ENCODE peak calls at places on chromosomes 11 and 22, in ten cellular contexts. U is activated CD4-positive, alpha-beta T cell treated with anti-CD3 and anti-CD28 coated beads for 48 hours; R is SK-N-DZ; M is AML-193; Z is body of pancreas; B is GM06990; O is fibroblast of mammary gland; P is PC-9; N is left kidney; J is colonic mucosa. X is an unnamed sample.

GRCh38 chr11:108223449-108224149 is 732 bp downstream of the ATM start:
- DNase-seq in U (peak; percentile 42), R (no peak), M (peak; percentile 15), Z (no peak), B (peak; percentile 54), O (peak; percentile 32), P (no peak), N (no peak), J (no peak), X (peak; percentile 22)

GRCh38 chr11:74634537-74634936 is 42.2 kb downstream of the POLD3 start:
- DNase-seq in U (no peak), R (no peak), M (no peak), Z (no peak), B (no peak), O (peak; percentile 70), P (peak; percentile 69), N (peak; percentile 12), J (peak; percentile 39), X (peak; percentile 66)

GRCh38 chr11:64036081-64037026 is 623 bp downstream of the FLRT1 start:
- DNase-seq in U (peak; percentile 16), R (no peak), M (no peak), Z (peak; percentile 27), B (no peak), O (peak; percentile 31), P (no peak), N (peak; percentile 78), J (no peak), X (peak; percentile 35)

GRCh38 chr11:9095421-9095820 is 4.0 kb upstream of the SCUBE2 start:
- DNase-seq in U (peak; percentile 27), R (no peak), M (no peak), Z (no peak), B (no peak), O (no peak), P (no peak), N (no peak), J (no peak), X (no peak)

GRCh38 chr22:24947881-24948280 is 1.4 kb upstream of the LHFPL7 start:
- DNase-seq in U (no peak), R (no peak), M (no peak), Z (no peak), B (no peak), O (no peak), P (no peak), N (no peak), J (no peak), X (no peak)

GRCh38 chr11:119375629-119376196 is 5.8 kb downstream of the USP2 start:
- DNase-seq in U (no peak), R (no peak), M (no peak), Z (peak; percentile 66), B (no peak), O (peak; percentile 96), P (no peak), N (peak; percentile 44), J (peak; percentile 58), X (peak; percentile 86)

GRCh38 chr22:30238661-30239420 is 7.7 kb downstream of the LIF start:
- DNase-seq in U (no peak), R (no peak), M (no peak), Z (no peak), B (no peak), O (peak; percentile 41), P (peak; percentile 77), N (peak; percentile 92), J (peak; percentile 58), X (peak; percentile 87)

GRCh38 chr22:27526851-27527250 is 274.7 kb downstream of the MN1 start:
- DNase-seq in U (no peak), R (no peak), M (no peak), Z (no peak), B (no peak), O (no peak), P (no peak), N (no peak), J (no peak), X (no peak)

GRCh38 chr22:19035474-19036228 is 86.6 kb downstream of the DGCR2 start:
- DNase-seq in U (no peak), R (peak; percentile 26), M (no peak), Z (no peak), B (no peak), O (no peak), P (no peak), N (peak; percentile 69), J (no peak), X (no peak)

GRCh38 chr11:13343931-13344717 is 66.5 kb downstream of the BMAL1 start:
- DNase-seq in U (peak; percentile 83), R (peak; percentile 71), M (peak; percentile 54), Z (peak; percentile 78), B (no peak), O (peak; percentile 76), P (peak; percentile 49), N (peak; percentile 91), J (peak; percentile 75), X (peak; percentile 79)

GRCh38 chr22:49218142-49218541 is 609.5 kb downstream of the BRD1 start:
- DNase-seq in U (no peak), R (no peak), M (no peak), Z (no peak), B (no peak), O (no peak), P (no peak), N (no peak), J (peak; percentile 2), X (no peak)

GRCh38 chr22:50581950-50582561 is 593 bp downstream of the CHKB start:
- DNase-seq in U (peak; percentile 59), R (peak; percentile 28), M (peak; percentile 13), Z (no peak), B (no peak), O (no peak), P (no peak), N (no peak), J (no peak), X (no peak)

GRCh38 chr11:9642894-9643293 is 21.0 kb upstream of the SWAP70 start:
- DNase-seq in U (no peak), R (no peak), M (no peak), Z (no peak), B (no peak), O (no peak), P (no peak), N (no peak), J (no peak), X (no peak)

GRCh38 chr11:112343368-112344039 is 82.8 kb upstream of the PLET1 start:
- DNase-seq in U (no peak), R (no peak), M (no peak), Z (no peak), B (no peak), O (peak; percentile 33), P (no peak), N (peak; percentile 54), J (no peak), X (peak; percentile 54)

GRCh38 chr22:39318507-39319283 is 728 bp downstream of the RPL3 start:
- DNase-seq in U (no peak), R (no peak), M (no peak), Z (no peak), B (no peak), O (no peak), P (no peak), N (peak; percentile 78), J (no peak), X (no peak)

GRCh38 chr11:111334495-111335123 is 36.3 kb downstream of the POU2AF3 start:
- DNase-seq in U (no peak), R (peak; percentile 32), M (no peak), Z (peak; percentile 63), B (no peak), O (no peak), P (peak; percentile 15), N (peak; percentile 14), J (peak; percentile 78), X (no peak)

GRCh38 chr11:132427611-132428010 is 1057.2 kb downstream of the NTM start:
- DNase-seq in U (no peak), R (no peak), M (no peak), Z (no peak), B (no peak), O (no peak), P (no peak), N (no peak), J (no peak), X (no peak)

GRCh38 chr11:41274831-41275230 is 184.6 kb downstream of the LRRC4C start:
- DNase-seq in U (no peak), R (no peak), M (no peak), Z (no peak), B (no peak), O (no peak), P (no peak), N (no peak), J (no peak), X (no peak)

GRCh38 chr11:35165416-35166368 is 26.7 kb downstream of the CD44 start:
- DNase-seq in U (peak; percentile 87), R (no peak), M (no peak), Z (no peak), B (peak; percentile 89), O (peak; percentile 87), P (no peak), N (no peak), J (peak; percentile 56), X (peak; percentile 50)

GRCh38 chr11:24324211-24324610 is 172.6 kb upstream of the LUZP2 start:
- DNase-seq in U (no peak), R (no peak), M (no peak), Z (no peak), B (no peak), O (no peak), P (no peak), N (no peak), J (no peak), X (peak; percentile 75)

GRCh38 chr11:23403210-23404185 is 543.2 kb upstream of the CCDC179 start:
- DNase-seq in U (no peak), R (no peak), M (no peak), Z (no peak), B (no peak), O (no peak), P (no peak), N (no peak), J (no peak), X (no peak)

GRCh38 chr11:20360650-20361049 is 2.9 kb upstream of the HTATIP2 start:
- DNase-seq in U (peak; percentile 35), R (peak; percentile 28), M (peak; percentile 7), Z (no peak), B (peak; percentile 30), O (peak; percentile 43), P (peak; percentile 26), N (no peak), J (no peak), X (peak; percentile 55)

GRCh38 chr22:44333847-44334635 is 21.3 kb upstream of the SHISAL1 start:
- DNase-seq in U (no peak), R (no peak), M (no peak), Z (no peak), B (no peak), O (no peak), P (no peak), N (no peak), J (no peak), X (no peak)

GRCh38 chr11:72752088-72752914 is at the start of gene ARAP1:
- DNase-seq in U (peak; percentile 75), R (peak; percentile 70), M (peak; percentile 18), Z (peak; percentile 70), B (peak; percentile 88), O (peak; percentile 39), P (peak; percentile 82), N (peak; percentile 86), J (peak; percentile 82), X (peak; percentile 59)

GRCh38 chr11:830295-831131 is 2.2 kb upstream of the CD151 start:
- DNase-seq in U (peak; percentile 71), R (peak; percentile 89), M (no peak), Z (peak; percentile 31), B (peak; percentile 80), O (no peak), P (no peak), N (peak; percentile 93), J (peak; percentile 90), X (no peak)

GRCh38 chr11:13104619-13105236 is 95.6 kb downstream of the RASSF10 start:
- DNase-seq in U (no peak), R (no peak), M (no peak), Z (no peak), B (no peak), O (no peak), P (no peak), N (no peak), J (no peak), X (no peak)

GRCh38 chr11:132658004-132658403 is 874.3 kb downstream of the OPCML start:
- DNase-seq in U (no peak), R (no peak), M (no peak), Z (no peak), B (no peak), O (no peak), P (no peak), N (no peak), J (no peak), X (no peak)

GRCh38 chr11:119491753-119492455 is 68.9 kb upstream of the THY1 start:
- DNase-seq in U (no peak), R (no peak), M (no peak), Z (no peak), B (no peak), O (peak; percentile 34), P (no peak), N (no peak), J (no peak), X (peak; percentile 12)

X was measured in IMR-90.